ENCODE peak calls at places on chromosomes 1 and 21, in seven cellular contexts. One of them, this sample, is unnamed.

GRCh38 chr1:23528245-23528978 is 2.6 kb downstream of the E2F2 start:
- DNase-seq in A549: peak; percentile 84
- DNase-seq in esophagus squamous epithelium: no peak
- DNase-seq in heart right ventricle: peak; percentile 77
- DNase-seq in adrenal gland: peak; percentile 95
- DNase-seq in heart left ventricle: peak; percentile 89
- DNase-seq in cardiac muscle cell: peak; percentile 77
- DNase-seq in this sample: peak; percentile 85

GRCh38 chr21:14773777-14774345 is 227.7 kb upstream of the SAMSN1 start:
- DNase-seq in A549: no peak
- DNase-seq in esophagus squamous epithelium: no peak
- DNase-seq in heart right ventricle: peak; percentile 11
- DNase-seq in adrenal gland: peak; percentile 61
- DNase-seq in heart left ventricle: peak; percentile 34
- DNase-seq in cardiac muscle cell: peak; percentile 46
- DNase-seq in this sample: peak; percentile 24

GRCh38 chr1:152495066-152495675 is 15.4 kb upstream of the LCE5A start:
- DNase-seq in A549: no peak
- DNase-seq in esophagus squamous epithelium: no peak
- DNase-seq in heart right ventricle: no peak
- DNase-seq in adrenal gland: no peak
- DNase-seq in heart left ventricle: no peak
- DNase-seq in cardiac muscle cell: peak; percentile 45
- DNase-seq in this sample: no peak

GRCh38 chr1:199272690-199273089 is 633.9 kb downstream of the PTPRC start:
- DNase-seq in A549: peak; percentile 12
- DNase-seq in esophagus squamous epithelium: no peak
- DNase-seq in heart right ventricle: peak; percentile 9
- DNase-seq in adrenal gland: no peak
- DNase-seq in heart left ventricle: peak; percentile 35
- DNase-seq in cardiac muscle cell: peak; percentile 96
- DNase-seq in this sample: peak; percentile 64

GRCh38 chr1:50308883-50309282 is 114.4 kb downstream of the DMRTA2 start:
- DNase-seq in A549: no peak
- DNase-seq in esophagus squamous epithelium: no peak
- DNase-seq in heart right ventricle: peak; percentile 18
- DNase-seq in adrenal gland: peak; percentile 68
- DNase-seq in heart left ventricle: peak; percentile 40
- DNase-seq in cardiac muscle cell: peak; percentile 53
- DNase-seq in this sample: no peak

GRCh38 chr1:197145451-197146029 is 929 bp downstream of the ASPM start:
- DNase-seq in A549: no peak
- DNase-seq in esophagus squamous epithelium: no peak
- DNase-seq in heart right ventricle: no peak
- DNase-seq in adrenal gland: no peak
- DNase-seq in heart left ventricle: no peak
- DNase-seq in cardiac muscle cell: no peak
- DNase-seq in this sample: no peak

GRCh38 chr1:96367791-96368190 is 353.8 kb upstream of the PTBP2 start:
- DNase-seq in A549: no peak
- DNase-seq in esophagus squamous epithelium: no peak
- DNase-seq in heart right ventricle: no peak
- DNase-seq in adrenal gland: no peak
- DNase-seq in heart left ventricle: no peak
- DNase-seq in cardiac muscle cell: no peak
- DNase-seq in this sample: no peak

GRCh38 chr1:44464361-44464760 is 59.3 kb downstream of the RNF220 start:
- DNase-seq in A549: no peak
- DNase-seq in esophagus squamous epithelium: no peak
- DNase-seq in heart right ventricle: no peak
- DNase-seq in adrenal gland: no peak
- DNase-seq in heart left ventricle: no peak
- DNase-seq in cardiac muscle cell: no peak
- DNase-seq in this sample: no peak

GRCh38 chr1:236636017-236636416 is 31.7 kb upstream of the HEATR1 start:
- DNase-seq in A549: no peak
- DNase-seq in esophagus squamous epithelium: no peak
- DNase-seq in heart right ventricle: peak; percentile 15
- DNase-seq in adrenal gland: no peak
- DNase-seq in heart left ventricle: peak; percentile 52
- DNase-seq in cardiac muscle cell: no peak
- DNase-seq in this sample: no peak

GRCh38 chr1:53384796-53385195 is 56.9 kb upstream of the LRP8 start:
- DNase-seq in A549: no peak
- DNase-seq in esophagus squamous epithelium: no peak
- DNase-seq in heart right ventricle: no peak
- DNase-seq in adrenal gland: no peak
- DNase-seq in heart left ventricle: no peak
- DNase-seq in cardiac muscle cell: no peak
- DNase-seq in this sample: no peak

GRCh38 chr1:11229178-11229577 is 33.2 kb downstream of the MTOR start:
- DNase-seq in A549: no peak
- DNase-seq in esophagus squamous epithelium: no peak
- DNase-seq in heart right ventricle: no peak
- DNase-seq in adrenal gland: no peak
- DNase-seq in heart left ventricle: no peak
- DNase-seq in cardiac muscle cell: no peak
- DNase-seq in this sample: no peak

GRCh38 chr1:52190500-52191252 is 48.8 kb downstream of the ZFYVE9 start:
- DNase-seq in A549: no peak
- DNase-seq in esophagus squamous epithelium: no peak
- DNase-seq in heart right ventricle: no peak
- DNase-seq in adrenal gland: no peak
- DNase-seq in heart left ventricle: no peak
- DNase-seq in cardiac muscle cell: no peak
- DNase-seq in this sample: no peak

DNA sequence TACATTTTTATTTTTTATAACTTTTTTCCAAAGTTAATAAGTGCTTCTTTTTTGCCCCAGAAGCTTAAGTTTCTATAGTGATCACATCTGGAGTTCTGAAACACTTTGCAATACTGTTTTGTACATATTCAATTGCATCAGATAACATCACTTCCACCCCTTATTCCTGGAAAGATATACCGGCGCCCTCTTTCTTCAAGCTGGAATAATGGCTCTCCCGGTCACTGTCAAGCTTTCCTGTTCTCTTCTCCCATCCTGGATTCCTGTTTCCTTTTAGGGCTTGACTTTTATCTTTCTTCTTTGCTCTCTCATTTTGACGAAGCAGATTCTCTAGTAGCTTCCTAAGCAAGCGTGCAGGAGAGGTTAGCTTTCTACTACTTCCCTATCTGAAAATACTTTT is 1866.8 kb downstream of the MRPL39 start:
- DNase-seq in A549: no peak
- DNase-seq in esophagus squamous epithelium: no peak
- DNase-seq in heart right ventricle: no peak
- DNase-seq in adrenal gland: no peak
- DNase-seq in heart left ventricle: no peak
- DNase-seq in cardiac muscle cell: no peak
- DNase-seq in this sample: no peak
- H3K9me3 ChIP-seq in A549: no peaks in the 10 kb centered on the region
- H3K9me3 ChIP-seq in esophagus squamous epithelium: peaks cover 4% of the 10 kb centered on the region
- H3K9me3 ChIP-seq in heart right ventricle: no peaks in the 10 kb centered on the region
- H3K9me3 ChIP-seq in adrenal gland: no peaks in the 10 kb centered on the region
- H3K9me3 ChIP-seq in heart left ventricle: no peaks in the 10 kb centered on the region
- H3K9me3 ChIP-seq in cardiac muscle cell: no peaks in the 10 kb centered on the region
- H3K9me3 ChIP-seq in this sample: no peaks in the 10 kb centered on the region

DNA sequence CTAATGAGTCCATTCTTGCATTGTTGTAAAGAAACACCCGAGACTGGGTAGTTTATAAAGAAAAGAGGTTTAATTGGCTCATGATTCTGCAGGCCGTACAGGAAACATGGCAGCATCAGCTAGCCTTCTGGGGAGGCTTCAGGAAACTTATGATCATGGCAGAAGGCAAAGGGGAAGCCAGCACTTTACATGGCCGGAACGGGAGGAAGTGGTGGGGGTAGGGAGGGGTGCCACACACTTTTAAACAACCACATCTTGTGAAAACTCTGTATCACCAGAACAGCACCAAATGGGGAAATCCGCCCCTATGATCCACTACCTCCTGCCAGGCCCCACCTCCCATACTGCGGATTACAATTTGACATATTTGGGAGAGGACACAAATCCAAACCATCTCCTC is 43.9 kb downstream of the NOS1AP start:
- DNase-seq in A549: no peak
- DNase-seq in esophagus squamous epithelium: no peak
- DNase-seq in heart right ventricle: no peak
- DNase-seq in adrenal gland: no peak
- DNase-seq in heart left ventricle: no peak
- DNase-seq in cardiac muscle cell: no peak
- DNase-seq in this sample: no peak
- H3K27ac ChIP-seq in A549: no peak overlapping the region
- H3K27ac ChIP-seq in esophagus squamous epithelium: no peak overlapping the region
- H3K27ac ChIP-seq in heart right ventricle: no peak overlapping the region
- H3K27ac ChIP-seq in adrenal gland: no peak overlapping the region
- H3K27ac ChIP-seq in heart left ventricle: no peak overlapping the region
- H3K27ac ChIP-seq in cardiac muscle cell: no peak overlapping the region
- H3K27ac ChIP-seq in this sample: no peak overlapping the region

GRCh38 chr1:232533328-232533727 is 96.6 kb downstream of the SIPA1L2 start:
- DNase-seq in A549: no peak
- DNase-seq in esophagus squamous epithelium: no peak
- DNase-seq in heart right ventricle: no peak
- DNase-seq in adrenal gland: no peak
- DNase-seq in heart left ventricle: no peak
- DNase-seq in cardiac muscle cell: no peak
- DNase-seq in this sample: no peak

GRCh38 chr1:232528472-232529089 is 101.4 kb downstream of the SIPA1L2 start:
- DNase-seq in A549: no peak
- DNase-seq in esophagus squamous epithelium: no peak
- DNase-seq in heart right ventricle: no peak
- DNase-seq in adrenal gland: no peak
- DNase-seq in heart left ventricle: no peak
- DNase-seq in cardiac muscle cell: no peak
- DNase-seq in this sample: no peak

GRCh38 chr1:232531291-232531690 is 98.6 kb downstream of the SIPA1L2 start:
- DNase-seq in A549: no peak
- DNase-seq in esophagus squamous epithelium: no peak
- DNase-seq in heart right ventricle: no peak
- DNase-seq in adrenal gland: no peak
- DNase-seq in heart left ventricle: no peak
- DNase-seq in cardiac muscle cell: no peak
- DNase-seq in this sample: no peak

GRCh38 chr1:232532901-232533300 is 97.0 kb downstream of the SIPA1L2 start:
- DNase-seq in A549: no peak
- DNase-seq in esophagus squamous epithelium: no peak
- DNase-seq in heart right ventricle: no peak
- DNase-seq in adrenal gland: no peak
- DNase-seq in heart left ventricle: no peak
- DNase-seq in cardiac muscle cell: no peak
- DNase-seq in this sample: no peak

DNA sequence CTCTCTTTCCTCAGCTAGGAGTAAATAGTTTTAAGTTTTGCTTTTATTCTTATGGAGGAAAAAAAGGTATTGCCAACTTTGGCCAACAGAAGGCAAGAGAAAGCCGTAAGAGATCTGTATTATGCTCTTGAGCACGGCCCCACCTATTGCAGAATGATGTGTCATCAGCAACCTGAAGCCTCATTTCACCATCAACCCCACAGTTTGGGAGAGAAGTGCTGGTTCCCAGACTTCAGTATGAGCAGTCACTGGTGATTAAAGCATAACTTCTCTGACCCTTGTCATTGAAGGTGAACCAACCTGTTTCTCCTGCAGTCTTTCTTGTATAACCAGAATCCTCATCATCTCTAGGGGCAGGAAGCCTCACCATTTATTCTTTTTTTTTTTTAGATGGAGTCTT is 100.2 kb downstream of the SIPA1L2 start:
- DNase-seq in A549: no peak
- DNase-seq in esophagus squamous epithelium: no peak
- DNase-seq in heart right ventricle: no peak
- DNase-seq in adrenal gland: no peak
- DNase-seq in heart left ventricle: no peak
- DNase-seq in cardiac muscle cell: no peak
- DNase-seq in this sample: no peak
- TF ChIP-seq CTCF in A549: no peak
- TF ChIP-seq CTCF in esophagus squamous epithelium: no peak
- TF ChIP-seq CTCF in heart right ventricle: no peak
- TF ChIP-seq CTCF in adrenal gland: no peak
- TF ChIP-seq CTCF in heart left ventricle: no peak
- TF ChIP-seq CTCF in cardiac muscle cell: no peak
- TF ChIP-seq CTCF in this sample: no peak

GRCh38 chr1:160925652-160926241 is 28.9 kb downstream of the ITLN2 start:
- DNase-seq in A549: peak; percentile 12
- DNase-seq in esophagus squamous epithelium: no peak
- DNase-seq in heart right ventricle: no peak
- DNase-seq in adrenal gland: no peak
- DNase-seq in heart left ventricle: no peak
- DNase-seq in cardiac muscle cell: peak; percentile 43
- DNase-seq in this sample: no peak
- H3K9me3 ChIP-seq in A549: no peaks in the 10 kb centered on the region
- H3K9me3 ChIP-seq in esophagus squamous epithelium: no peaks in the 10 kb centered on the region
- H3K9me3 ChIP-seq in heart right ventricle: no peaks in the 10 kb centered on the region
- H3K9me3 ChIP-seq in adrenal gland: no peaks in the 10 kb centered on the region
- H3K9me3 ChIP-seq in heart left ventricle: peaks cover 12% of the 10 kb centered on the region
- H3K9me3 ChIP-seq in cardiac muscle cell: no peaks in the 10 kb centered on the region
- H3K9me3 ChIP-seq in this sample: no peaks in the 10 kb centered on the region

GRCh38 chr1:239833709-239834108 is 258.0 kb upstream of the FMN2 start:
- DNase-seq in A549: no peak
- DNase-seq in esophagus squamous epithelium: no peak
- DNase-seq in heart right ventricle: no peak
- DNase-seq in adrenal gland: no peak
- DNase-seq in heart left ventricle: no peak
- DNase-seq in cardiac muscle cell: no peak
- DNase-seq in this sample: no peak
- H3K27ac ChIP-seq in A549: no peak overlapping the region
- H3K27ac ChIP-seq in esophagus squamous epithelium: no peak overlapping the region
- H3K27ac ChIP-seq in heart right ventricle: no peak overlapping the region
- H3K27ac ChIP-seq in adrenal gland: no peak overlapping the region
- H3K27ac ChIP-seq in heart left ventricle: no peak overlapping the region
- H3K27ac ChIP-seq in cardiac muscle cell: no peak overlapping the region
- H3K27ac ChIP-seq in this sample: no peak overlapping the region